ENCODE peak calls at places on chromosome 2, in four cellular contexts. One of them, this sample, is unnamed.

GRCh38 chr2:38441346-38441745 is 64.3 kb upstream of the ATL2 start:
- DNase-seq in A549: no peak
- DNase-seq in Peyer's patch: no peak
- DNase-seq in body of pancreas: no peak
- DNase-seq in this sample: no peak

GRCh38 chr2:99784282-99784681 is 294.5 kb upstream of the REV1 start:
- DNase-seq in A549: no peak
- DNase-seq in Peyer's patch: no peak
- DNase-seq in body of pancreas: no peak
- DNase-seq in this sample: no peak

GRCh38 chr2:37896319-37896718 is 28.8 kb upstream of the RMDN2 start:
- DNase-seq in A549: peak
- DNase-seq in Peyer's patch: no peak
- DNase-seq in body of pancreas: no peak
- DNase-seq in this sample: no peak

GRCh38 chr2:12202702-12203101 is 456.3 kb downstream of the LPIN1 start:
- DNase-seq in A549: no peak
- DNase-seq in Peyer's patch: no peak
- DNase-seq in body of pancreas: peak
- DNase-seq in this sample: no peak

GRCh38 chr2:160993543-160994090 is 166.6 kb upstream of the TANK start:
- DNase-seq in A549: no peak
- DNase-seq in Peyer's patch: no peak
- DNase-seq in body of pancreas: peak
- DNase-seq in this sample: no peak

GRCh38 chr2:85945576-85945975 is 56.8 kb upstream of the ST3GAL5 start:
- DNase-seq in A549: no peak
- DNase-seq in Peyer's patch: no peak
- DNase-seq in body of pancreas: no peak
- DNase-seq in this sample: no peak

GRCh38 chr2:105249181-105249580 is 7.6 kb downstream of the GPR45 start:
- DNase-seq in A549: no peak
- DNase-seq in Peyer's patch: no peak
- DNase-seq in body of pancreas: no peak
- DNase-seq in this sample: no peak

GRCh38 chr2:134271758-134272157 is 17.9 kb downstream of the MGAT5 start:
- DNase-seq in A549: no peak
- DNase-seq in Peyer's patch: no peak
- DNase-seq in body of pancreas: no peak
- DNase-seq in this sample: no peak

GRCh38 chr2:11850082-11850481 is 103.7 kb downstream of the LPIN1 start:
- DNase-seq in A549: no peak
- DNase-seq in Peyer's patch: no peak
- DNase-seq in body of pancreas: no peak
- DNase-seq in this sample: no peak

GRCh38 chr2:224134003-224134734 is 95.1 kb upstream of the SERPINE2 start:
- DNase-seq in A549: no peak
- DNase-seq in Peyer's patch: no peak
- DNase-seq in body of pancreas: no peak
- DNase-seq in this sample: no peak

GRCh38 chr2:18413794-18414396 is 146.6 kb downstream of the RDH14 start:
- DNase-seq in A549: peak
- DNase-seq in Peyer's patch: peak
- DNase-seq in body of pancreas: peak
- DNase-seq in this sample: no peak

GRCh38 chr2:221312634-221313033 is 259.5 kb downstream of the EPHA4 start:
- DNase-seq in A549: no peak
- DNase-seq in Peyer's patch: no peak
- DNase-seq in body of pancreas: no peak
- DNase-seq in this sample: no peak

GRCh38 chr2:236178921-236179652 is 10.9 kb upstream of the GBX2 start:
- DNase-seq in A549: peak
- DNase-seq in Peyer's patch: peak
- DNase-seq in body of pancreas: no peak
- DNase-seq in this sample: no peak

GRCh38 chr2:98829586-98830270 is 98.8 kb upstream of the MGAT4A start:
- DNase-seq in A549: no peak
- DNase-seq in Peyer's patch: no peak
- DNase-seq in body of pancreas: no peak
- DNase-seq in this sample: no peak

GRCh38 chr2:84676295-84676694 is 160.0 kb downstream of the DNAH6 start:
- DNase-seq in A549: no peak
- DNase-seq in Peyer's patch: no peak
- DNase-seq in body of pancreas: no peak
- DNase-seq in this sample: no peak

GRCh38 chr2:120941571-120941970 is 205.9 kb downstream of the GLI2 start:
- DNase-seq in A549: no peak
- DNase-seq in Peyer's patch: no peak
- DNase-seq in body of pancreas: no peak
- DNase-seq in this sample: no peak

GRCh38 chr2:171308280-171309054 is 125.3 kb downstream of the METTL8 start:
- DNase-seq in A549: no peak
- DNase-seq in Peyer's patch: no peak
- DNase-seq in body of pancreas: no peak
- DNase-seq in this sample: no peak

GRCh38 chr2:237289134-237289533 is 124.8 kb downstream of the COL6A3 start:
- DNase-seq in A549: no peak
- DNase-seq in Peyer's patch: peak
- DNase-seq in body of pancreas: no peak
- DNase-seq in this sample: peak

GRCh38 chr2:108854484-108854883 is 67.9 kb downstream of the CCDC138 start:
- DNase-seq in A549: no peak
- DNase-seq in Peyer's patch: no peak
- DNase-seq in body of pancreas: no peak
- DNase-seq in this sample: no peak

GRCh38 chr2:158174495-158174894 is 72.8 kb downstream of the UPP2 start:
- DNase-seq in A549: no peak
- DNase-seq in Peyer's patch: no peak
- DNase-seq in body of pancreas: no peak
- DNase-seq in this sample: no peak

GRCh38 chr2:37891846-37892435 is 33.1 kb upstream of the RMDN2 start:
- DNase-seq in A549: no peak
- DNase-seq in Peyer's patch: no peak
- DNase-seq in body of pancreas: no peak
- DNase-seq in this sample: no peak

GRCh38 chr2:161307676-161308075 is 549 bp upstream of the PSMD14 start:
- DNase-seq in A549: peak
- DNase-seq in Peyer's patch: no peak
- DNase-seq in body of pancreas: no peak
- DNase-seq in this sample: no peak

GRCh38 chr2:30629866-30630265 is 177.4 kb downstream of the CAPN13 start:
- DNase-seq in A549: peak
- DNase-seq in Peyer's patch: no peak
- DNase-seq in body of pancreas: no peak
- DNase-seq in this sample: no peak

GRCh38 chr2:62199392-62200125 is 3.6 kb downstream of the B3GNT2 start:
- DNase-seq in A549: no peak
- DNase-seq in Peyer's patch: no peak
- DNase-seq in body of pancreas: no peak
- DNase-seq in this sample: no peak

GRCh38 chr2:194003911-194004310 is 1653.1 kb upstream of the SLC39A10 start:
- DNase-seq in A549: no peak
- DNase-seq in Peyer's patch: no peak
- DNase-seq in body of pancreas: no peak
- DNase-seq in this sample: no peak

GRCh38 chr2:23711979-23712755 is 214.8 kb downstream of the ATAD2B start:
- DNase-seq in A549: no peak
- DNase-seq in Peyer's patch: no peak
- DNase-seq in body of pancreas: no peak
- DNase-seq in this sample: no peak

GRCh38 chr2:151973013-151973900 is 125.6 kb downstream of the CACNB4 start:
- DNase-seq in A549: no peak
- DNase-seq in Peyer's patch: no peak
- DNase-seq in body of pancreas: no peak
- DNase-seq in this sample: no peak

GRCh38 chr2:71531522-71532047 is 78.2 kb downstream of the DYSF start:
- DNase-seq in A549: peak
- DNase-seq in Peyer's patch: peak
- DNase-seq in body of pancreas: no peak
- DNase-seq in this sample: peak

GRCh38 chr2:9191044-9191481 is 15.5 kb upstream of the ASAP2 start:
- DNase-seq in A549: peak
- DNase-seq in Peyer's patch: peak
- DNase-seq in body of pancreas: peak
- DNase-seq in this sample: peak

GRCh38 chr2:187900023-187900422 is 345.8 kb upstream of the TFPI start:
- DNase-seq in A549: no peak
- DNase-seq in Peyer's patch: no peak
- DNase-seq in body of pancreas: no peak
- DNase-seq in this sample: no peak

GRCh38 chr2:8525582-8526402 is 156.1 kb upstream of the ID2 start:
- DNase-seq in A549: peak
- DNase-seq in Peyer's patch: peak
- DNase-seq in body of pancreas: peak
- DNase-seq in this sample: peak

GRCh38 chr2:19988600-19988999 is 1.3 kb downstream of the WDR35 start:
- DNase-seq in A549: no peak
- DNase-seq in Peyer's patch: no peak
- DNase-seq in body of pancreas: no peak
- DNase-seq in this sample: no peak

GRCh38 chr2:167933097-167933814 is 314.1 kb downstream of the STK39 start:
- DNase-seq in A549: no peak
- DNase-seq in Peyer's patch: no peak
- DNase-seq in body of pancreas: no peak
- DNase-seq in this sample: no peak

GRCh38 chr2:111139637-111140317 is 19.1 kb downstream of the BCL2L11 start:
- DNase-seq in A549: no peak
- DNase-seq in Peyer's patch: no peak
- DNase-seq in body of pancreas: peak
- DNase-seq in this sample: peak

GRCh38 chr2:38202713-38203454 is 126.9 kb upstream of the CYP1B1 start:
- DNase-seq in A549: no peak
- DNase-seq in Peyer's patch: no peak
- DNase-seq in body of pancreas: no peak
- DNase-seq in this sample: no peak

DNA sequence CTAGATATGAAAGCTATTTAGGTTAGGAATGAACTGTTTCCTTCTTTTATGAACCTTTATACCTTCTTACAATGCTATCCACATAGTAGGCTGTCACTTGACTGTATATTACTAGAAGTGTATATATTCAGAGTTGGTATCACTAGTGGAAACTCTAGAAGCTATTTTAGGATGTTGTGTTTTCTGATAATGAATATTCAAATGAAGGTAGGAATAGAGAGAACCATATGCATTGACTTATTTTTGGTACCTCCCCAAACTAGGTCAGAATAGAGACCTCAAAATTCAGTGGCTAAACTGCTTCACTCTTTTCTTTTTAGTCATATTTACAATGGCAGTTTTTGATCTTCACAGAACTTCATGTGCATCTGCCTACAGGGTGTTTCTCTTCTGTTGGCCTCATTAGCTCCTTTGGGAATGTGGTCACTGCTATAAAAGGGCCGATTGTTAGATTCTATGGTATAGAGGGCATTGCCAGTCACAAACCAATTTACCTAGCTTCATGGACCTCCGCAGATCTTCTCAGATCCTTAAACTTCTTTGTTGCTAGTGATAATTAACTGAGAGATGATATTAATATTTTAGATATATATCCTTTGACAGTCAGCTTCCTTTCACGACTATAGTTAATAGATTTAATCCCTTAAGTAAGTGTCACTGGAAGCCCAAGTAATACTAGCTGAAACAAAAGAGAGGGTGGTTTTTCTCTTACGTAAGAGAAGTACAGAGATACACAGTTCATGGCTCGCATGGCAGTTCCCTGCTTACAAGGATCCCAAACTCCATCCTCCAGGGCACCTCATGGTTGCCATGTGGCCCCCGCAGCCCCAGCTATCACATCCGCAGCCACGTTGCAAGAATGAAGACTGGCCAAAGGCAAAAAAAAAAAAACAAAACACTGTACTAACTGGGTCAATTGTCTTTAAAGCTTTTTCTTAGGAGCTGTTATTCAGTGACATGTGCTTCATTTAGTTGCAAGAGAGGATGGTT is 61.0 kb downstream of the TSPYL6 start:
- DNase-seq in A549: no peak
- DNase-seq in Peyer's patch: no peak
- DNase-seq in body of pancreas: no peak
- DNase-seq in this sample: no peak
- TF ChIP-seq CTCF in A549: no peak
- TF ChIP-seq CTCF in Peyer's patch: no peak
- TF ChIP-seq CTCF in body of pancreas: no peak
- TF ChIP-seq CTCF in this sample: no peak

GRCh38 chr2:226440119-226440917 is 359.3 kb downstream of the IRS1 start:
- DNase-seq in A549: no peak
- DNase-seq in Peyer's patch: no peak
- DNase-seq in body of pancreas: no peak
- DNase-seq in this sample: no peak

GRCh38 chr2:226435146-226435545 is 364.5 kb downstream of the IRS1 start:
- DNase-seq in A549: no peak
- DNase-seq in Peyer's patch: no peak
- DNase-seq in body of pancreas: no peak
- DNase-seq in this sample: no peak

GRCh38 chr2:226434702-226435101 is 364.9 kb downstream of the IRS1 start:
- DNase-seq in A549: no peak
- DNase-seq in Peyer's patch: no peak
- DNase-seq in body of pancreas: no peak
- DNase-seq in this sample: no peak

GRCh38 chr2:226443112-226443511 is 356.5 kb downstream of the IRS1 start:
- DNase-seq in A549: no peak
- DNase-seq in Peyer's patch: no peak
- DNase-seq in body of pancreas: no peak
- DNase-seq in this sample: no peak

GRCh38 chr2:226439337-226439736 is 360.3 kb downstream of the IRS1 start:
- DNase-seq in A549: no peak
- DNase-seq in Peyer's patch: no peak
- DNase-seq in body of pancreas: no peak
- DNase-seq in this sample: no peak
- TF ChIP-seq CTCF in A549: no peak
- TF ChIP-seq CTCF in Peyer's patch: no peak
- TF ChIP-seq CTCF in body of pancreas: no peak
- TF ChIP-seq CTCF in this sample: no peak

GRCh38 chr2:169771612-169772011 is 27.1 kb upstream of the SSB start:
- DNase-seq in A549: no peak
- DNase-seq in Peyer's patch: no peak
- DNase-seq in body of pancreas: no peak
- DNase-seq in this sample: no peak

GRCh38 chr2:169770991-169771390 is 27.7 kb upstream of the SSB start:
- DNase-seq in A549: no peak
- DNase-seq in Peyer's patch: no peak
- DNase-seq in body of pancreas: no peak
- DNase-seq in this sample: no peak

GRCh38 chr2:169768262-169768995 is 30.2 kb upstream of the SSB start:
- DNase-seq in A549: no peak
- DNase-seq in Peyer's patch: no peak
- DNase-seq in body of pancreas: peak
- DNase-seq in this sample: no peak

GRCh38 chr2:169765523-169765922 is 31.9 kb downstream of the KLHL23 start:
- DNase-seq in A549: no peak
- DNase-seq in Peyer's patch: no peak
- DNase-seq in body of pancreas: no peak
- DNase-seq in this sample: peak

GRCh38 chr2:169767243-169767888 is 31.3 kb upstream of the SSB start:
- DNase-seq in A549: peak
- DNase-seq in Peyer's patch: peak
- DNase-seq in body of pancreas: peak
- DNase-seq in this sample: peak
- TF ChIP-seq CTCF in A549: peak
- TF ChIP-seq CTCF in Peyer's patch: peak
- TF ChIP-seq CTCF in body of pancreas: peak
- TF ChIP-seq CTCF in this sample: peak

GRCh38 chr2:219430633-219431615 is 3.7 kb upstream of the SPEG start:
- DNase-seq in A549: peak
- DNase-seq in Peyer's patch: no peak
- DNase-seq in body of pancreas: no peak
- DNase-seq in this sample: peak
- TF ChIP-seq CTCF in A549: peak
- TF ChIP-seq CTCF in Peyer's patch: peak
- TF ChIP-seq CTCF in body of pancreas: no peak
- TF ChIP-seq CTCF in this sample: no peak

This sample was measured in Calu3.